ENCODE peak calls at places on chromosomes 4 and X, in eight cellular contexts. S, T, V, R, I, Q, O and E are unnamed samples.

GRCh38 chr4:72283357-72283756 is 251.6 kb downstream of the NPFFR2 start:
- DNase-seq in S (no peak), T (no peak), V (no peak), R (no peak), I (no peak), Q (no peak), O (no peak), E (no peak)

GRCh38 chrX:123736333-123736921 is 3.6 kb upstream of the THOC2 start:
- DNase-seq in S (peak), T (no peak), V (peak), R (no peak), I (no peak), Q (no peak), O (peak), E (peak)

GRCh38 chr4:71400788-71401187 is 62.0 kb downstream of the SLC4A4 start:
- DNase-seq in S (no peak), T (no peak), V (no peak), R (no peak), I (no peak), Q (no peak), O (no peak), E (no peak)

GRCh38 chrX:111649641-111650040 is 31.3 kb upstream of the ALG13 start:
- DNase-seq in S (no peak), T (peak), V (no peak), R (no peak), I (no peak), Q (no peak), O (no peak), E (no peak)

GRCh38 chr4:6236816-6237390 is 32.7 kb upstream of the WFS1 start:
- DNase-seq in S (no peak), T (no peak), V (no peak), R (no peak), I (no peak), Q (no peak), O (no peak), E (no peak)

GRCh38 chr4:64430933-64431332 is 21.7 kb upstream of the TECRL start:
- DNase-seq in S (no peak), T (no peak), V (no peak), R (no peak), I (no peak), Q (no peak), O (no peak), E (no peak)

GRCh38 chr4:62191446-62191845 is 991.3 kb downstream of the ADGRL3 start:
- DNase-seq in S (no peak), T (no peak), V (no peak), R (no peak), I (no peak), Q (no peak), O (no peak), E (no peak)

GRCh38 chr4:1337951-1338751 is 8.9 kb upstream of the UVSSA start:
- DNase-seq in S (no peak), T (no peak), V (no peak), R (no peak), I (no peak), Q (no peak), O (no peak), E (no peak)

GRCh38 chr4:152087335-152087734 is 326.5 kb upstream of the GATB start:
- DNase-seq in S (no peak), T (no peak), V (no peak), R (no peak), I (no peak), Q (no peak), O (no peak), E (no peak)

GRCh38 chrX:55484948-55485347 is 4.7 kb downstream of the USP51 start:
- DNase-seq in S (no peak), T (no peak), V (no peak), R (no peak), I (no peak), Q (no peak), O (no peak), E (no peak)

GRCh38 chrX:132023896-132024386 is 839 bp downstream of the STK26 start:
- DNase-seq in S (peak), T (peak), V (no peak), R (peak), I (peak), Q (no peak), O (no peak), E (no peak)

GRCh38 chrX:72128881-72129280 is 2.8 kb downstream of the RTL5 start:
- DNase-seq in S (no peak), T (peak), V (no peak), R (no peak), I (no peak), Q (no peak), O (no peak), E (no peak)

GRCh38 chr4:107261241-107261874 is 225.2 kb upstream of the DKK2 start:
- DNase-seq in S (no peak), T (peak), V (peak), R (no peak), I (no peak), Q (no peak), O (no peak), E (peak)

GRCh38 chr4:118173956-118174355 is 139.7 kb downstream of the NDST3 start:
- DNase-seq in S (peak), T (peak), V (peak), R (no peak), I (no peak), Q (no peak), O (peak), E (peak)

GRCh38 chr4:65954416-65954815 is 284.1 kb upstream of the EPHA5 start:
- DNase-seq in S (peak), T (peak), V (no peak), R (no peak), I (no peak), Q (no peak), O (no peak), E (peak)

GRCh38 chr4:110020139-110020538 is 107.5 kb downstream of the EGF start:
- DNase-seq in S (peak), T (no peak), V (peak), R (no peak), I (no peak), Q (no peak), O (no peak), E (peak)

GRCh38 chrX:124343016-124343415 is 3.3 kb upstream of the SH2D1A start:
- DNase-seq in S (no peak), T (no peak), V (no peak), R (no peak), I (no peak), Q (no peak), O (no peak), E (no peak)

GRCh38 chrX:19899234-19899788 is 11.9 kb upstream of the SH3KBP1 start:
- DNase-seq in S (no peak), T (no peak), V (peak), R (no peak), I (no peak), Q (no peak), O (no peak), E (peak)

DNA sequence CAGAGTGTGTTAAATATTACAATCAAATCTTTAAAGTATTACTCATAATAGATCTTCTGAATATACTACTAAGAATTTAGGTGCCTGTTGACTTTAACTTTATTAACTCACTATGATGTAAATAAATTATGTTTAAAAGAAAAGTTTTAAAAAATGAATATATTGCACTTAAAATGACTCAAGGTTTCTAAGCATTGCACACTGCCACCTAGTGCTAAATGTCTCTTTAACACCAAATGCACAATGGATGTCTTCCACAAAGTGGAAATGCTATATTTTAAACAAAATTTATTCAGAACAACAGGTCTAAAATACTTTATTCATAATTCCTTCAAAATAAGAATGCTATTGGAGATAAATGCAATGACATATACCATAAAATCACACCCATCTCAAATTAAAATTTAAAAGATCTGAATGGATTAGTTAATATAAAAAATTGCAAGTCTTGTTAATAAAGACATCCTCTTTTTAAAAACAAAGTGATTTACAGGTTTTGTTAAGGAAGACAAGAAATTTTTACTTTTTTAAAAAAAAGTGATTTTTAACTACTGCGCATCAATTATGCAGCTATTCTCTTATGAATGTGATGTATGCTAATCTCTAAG is 5.5 kb downstream of the INPP4B start:
- DNase-seq in S (peak), T (peak), V (peak), R (no peak), I (no peak), Q (no peak), O (no peak), E (peak)
- TF ChIP-seq CTCF in S (peak), T (peak), V (peak), R (peak), I (peak), Q (peak), O (peak), E (peak)

GRCh38 chr4:150006197-150006596 is 72.0 kb upstream of the DCLK2 start:
- DNase-seq in S (peak), T (no peak), V (peak), R (no peak), I (no peak), Q (no peak), O (no peak), E (peak)

GRCh38 chr4:150009533-150009932 is 68.7 kb upstream of the DCLK2 start:
- DNase-seq in S (peak), T (no peak), V (no peak), R (no peak), I (no peak), Q (no peak), O (no peak), E (peak)

GRCh38 chr4:150012851-150013360 is 65.3 kb upstream of the DCLK2 start:
- DNase-seq in S (no peak), T (no peak), V (no peak), R (no peak), I (no peak), Q (no peak), O (no peak), E (no peak)

GRCh38 chr4:150007512-150007911 is 70.7 kb upstream of the DCLK2 start:
- DNase-seq in S (no peak), T (no peak), V (peak), R (no peak), I (no peak), Q (no peak), O (peak), E (no peak)

DNA sequence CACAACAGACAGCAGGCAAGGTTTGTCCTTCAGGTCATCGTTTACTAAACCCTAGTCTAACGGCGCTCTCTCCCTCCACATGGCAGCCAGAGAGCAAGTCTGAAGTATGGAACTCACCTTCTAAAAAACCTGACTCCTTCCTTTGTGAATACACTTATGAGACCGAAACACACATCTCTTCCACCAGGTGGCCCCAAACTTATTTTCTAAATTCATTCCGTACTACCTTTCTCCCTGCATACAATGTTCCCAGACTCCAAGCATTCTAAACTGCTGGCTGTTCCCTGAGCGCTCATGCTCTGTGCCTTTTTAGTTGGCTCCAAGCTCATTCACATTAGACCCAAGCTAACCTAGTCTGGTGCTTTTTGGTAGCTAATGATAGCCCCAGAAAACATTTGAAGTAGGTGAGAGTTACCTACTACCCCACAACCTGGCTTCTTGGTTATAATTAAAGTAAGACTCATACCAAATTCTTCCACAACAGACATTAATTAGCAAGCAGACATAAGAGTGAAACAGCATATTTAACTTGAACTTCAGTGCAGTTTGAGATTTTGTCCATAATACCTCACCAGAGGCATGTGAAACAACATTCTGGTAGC is 67.6 kb upstream of the DCLK2 start:
- DNase-seq in S (peak), T (peak), V (peak), R (no peak), I (no peak), Q (peak), O (no peak), E (peak)
- TF ChIP-seq CTCF in S (peak), T (peak), V (peak), R (peak), I (peak), Q (peak), O (peak), E (peak)

GRCh38 chrX:21766101-21766500 is 8.2 kb upstream of the SMPX start:
- DNase-seq in S (no peak), T (peak), V (no peak), R (no peak), I (no peak), Q (no peak), O (no peak), E (no peak)

GRCh38 chrX:21770631-21771321 is 12.9 kb upstream of the SMPX start:
- DNase-seq in S (no peak), T (peak), V (no peak), R (no peak), I (no peak), Q (no peak), O (no peak), E (no peak)
- TF ChIP-seq CTCF in S (no peak), T (no peak), V (no peak), R (no peak), I (no peak), Q (no peak), O (no peak), E (no peak)

GRCh38 chrX:17888421-17888820 is 27.3 kb upstream of the RAI2 start:
- DNase-seq in S (no peak), T (no peak), V (no peak), R (no peak), I (no peak), Q (no peak), O (no peak), E (no peak)
- TF ChIP-seq CTCF in S (no peak), T (no peak), V (no peak), R (no peak), I (peak), Q (no peak), O (no peak), E (peak)

GRCh38 chr4:76549765-76550164 is 114.7 kb downstream of the SHROOM3 start:
- DNase-seq in S (no peak), T (no peak), V (no peak), R (no peak), I (no peak), Q (no peak), O (no peak), E (no peak)
- TF ChIP-seq CTCF in S (no peak), T (no peak), V (no peak), R (no peak), I (no peak), Q (no peak), O (no peak), E (no peak)